ENCODE peak calls at places on chromosomes 12 and 14, in four cellular contexts. Z, E, H and R are unnamed samples.

GRCh38 chr12:47821346-47821706 is 1.6 kb upstream of the HDAC7 start:
- DNase-seq in H (no peak), E (no peak), Z (no peak), R (no peak)

GRCh38 chr14:32004300-32004699 is 72.8 kb upstream of the ARHGAP5 start:
- DNase-seq in Z (peak; percentile 61), E (no peak), H (no peak), R (no peak)

GRCh38 chr12:15664491-15664890 is 124.7 kb downstream of the EPS8 start:
- DNase-seq in H (no peak), E (no peak), Z (peak; percentile 56), R (no peak)

GRCh38 chr12:65817866-65818265 is 6.4 kb upstream of the HMGA2 start:
- DNase-seq in E (no peak), Z (no peak), H (no peak), R (no peak)

GRCh38 chr12:72018036-72018435 is 79.4 kb downstream of the TPH2 start:
- DNase-seq in E (no peak), H (no peak), Z (no peak), R (no peak)

GRCh38 chr14:62709773-62710172 is 335.5 kb downstream of the KCNH5 start:
- DNase-seq in Z (no peak), E (no peak), H (no peak), R (no peak)

GRCh38 chr12:25694072-25694471 is 141.0 kb upstream of the LMNTD1 start:
- DNase-seq in Z (peak; percentile 37), H (peak; percentile 53), E (peak; percentile 25), R (no peak)

GRCh38 chr12:62698701-62699101 is 232.1 kb downstream of the MON2 start:
- DNase-seq in E (no peak), H (no peak), Z (no peak), R (no peak)

GRCh38 chr12:25806271-25806670 is 152.2 kb upstream of the RASSF8 start:
- DNase-seq in Z (no peak), E (no peak), H (no peak), R (no peak)

GRCh38 chr12:29283969-29284368 is 97.0 kb downstream of the ERGIC2 start:
- DNase-seq in E (no peak), Z (no peak), H (no peak), R (no peak)

GRCh38 chr12:2376855-2377657 is 324.3 kb downstream of the CACNA1C start:
- DNase-seq in H (no peak), E (no peak), Z (no peak), R (no peak)

GRCh38 chr12:88520436-88520820 is 59.8 kb downstream of the KITLG start:
- DNase-seq in Z (no peak), H (no peak), E (no peak), R (no peak)

GRCh38 chr12:88519802-88520435 is 60.4 kb downstream of the KITLG start:
- DNase-seq in Z (no peak), E (no peak), H (no peak), R (no peak)

GRCh38 chr12:88518863-88519403 is 61.3 kb downstream of the KITLG start:
- DNase-seq in E (no peak), H (no peak), Z (no peak), R (peak; percentile 46)

DNA sequence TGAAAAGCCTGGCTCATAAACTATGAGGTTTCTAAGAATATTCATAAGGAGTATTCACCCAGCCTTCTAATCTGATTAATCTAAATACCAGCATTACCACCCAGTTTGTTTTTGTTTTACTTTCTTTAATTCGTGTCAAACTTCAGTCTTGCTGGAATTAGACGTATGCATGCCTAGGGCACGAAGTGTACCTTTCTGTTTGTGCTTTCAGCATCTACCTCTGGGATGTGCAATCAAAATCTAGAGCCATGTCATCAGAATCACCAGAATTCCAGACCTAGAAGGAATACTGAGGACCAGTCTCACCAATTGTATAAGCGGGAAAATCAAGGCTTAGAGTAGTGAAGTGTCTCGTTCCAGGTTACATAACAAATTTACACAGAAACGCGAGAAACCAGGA is 57.3 kb downstream of the KITLG start:
- DNase-seq in E (no peak), Z (no peak), H (no peak), R (no peak)
- TF ChIP-seq REST in E (no peak), Z (no peak), H (no peak), R (no peak)

DNA sequence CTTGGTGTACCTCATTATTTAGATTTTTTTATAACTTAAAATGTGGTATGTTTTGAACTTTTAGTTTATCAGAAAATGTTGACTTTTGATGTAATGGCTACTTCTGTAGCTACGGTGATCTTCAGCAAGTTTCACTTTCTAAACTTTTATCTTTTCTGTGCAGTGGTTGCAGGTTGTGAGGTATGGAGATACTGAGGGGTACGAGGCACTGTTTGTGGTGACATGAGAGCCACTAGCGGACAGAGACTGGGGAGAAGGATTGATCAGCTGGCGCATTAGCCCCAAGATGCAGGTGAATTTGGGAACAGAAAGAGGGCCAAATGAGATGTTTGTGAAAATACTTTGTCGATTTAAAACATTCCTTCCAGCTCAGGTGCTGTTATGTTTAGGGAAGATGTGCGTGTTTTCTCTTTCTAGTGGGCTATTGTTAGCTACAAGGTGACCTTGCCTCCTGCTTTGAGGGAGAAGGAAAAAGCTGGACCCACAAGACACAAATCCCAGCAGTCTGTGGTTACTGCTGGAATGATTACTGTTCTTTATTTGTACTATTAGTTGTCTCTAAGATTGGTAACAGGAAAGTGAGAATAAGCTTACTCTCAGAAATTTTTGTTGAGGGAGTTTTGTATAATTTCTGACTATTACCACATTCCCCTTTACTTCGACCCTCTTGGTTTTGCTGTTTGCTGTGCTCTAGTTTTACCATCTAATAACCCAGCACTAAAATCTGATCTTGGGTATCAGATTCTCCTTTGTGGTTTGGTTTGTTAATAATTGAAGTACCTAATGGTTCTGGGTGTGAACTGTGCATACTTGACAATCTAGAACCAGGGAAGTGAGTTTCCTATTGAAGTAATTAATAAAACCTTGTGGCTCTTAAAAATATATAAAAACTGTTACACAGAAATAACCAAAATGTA is 61.7 kb downstream of the FBXO34 start:
- DNase-seq in Z (no peak), H (no peak), E (peak; percentile 47), R (no peak)
- H3K27ac ChIP-seq in Z (no peak overlapping the region), H (no peak overlapping the region), E (no peak overlapping the region), R (no peak overlapping the region)

GRCh38 chr12:50507474-50507838 is 2.7 kb downstream of the DIP2B start:
- DNase-seq in E (no peak), Z (no peak), H (no peak), R (no peak)

GRCh38 chr12:50505945-50506344 is 1.2 kb downstream of the DIP2B start:
- DNase-seq in Z (no peak), E (peak; percentile 42), H (no peak), R (no peak)

GRCh38 chr12:50505386-50505827 is 622 bp downstream of the DIP2B start:
- DNase-seq in Z (no peak), H (peak; percentile 64), E (peak; percentile 54), R (peak; percentile 20)

GRCh38 chr12:50506753-50507473 is 2.1 kb downstream of the DIP2B start:
- DNase-seq in H (no peak), E (no peak), Z (no peak), R (no peak)

DNA sequence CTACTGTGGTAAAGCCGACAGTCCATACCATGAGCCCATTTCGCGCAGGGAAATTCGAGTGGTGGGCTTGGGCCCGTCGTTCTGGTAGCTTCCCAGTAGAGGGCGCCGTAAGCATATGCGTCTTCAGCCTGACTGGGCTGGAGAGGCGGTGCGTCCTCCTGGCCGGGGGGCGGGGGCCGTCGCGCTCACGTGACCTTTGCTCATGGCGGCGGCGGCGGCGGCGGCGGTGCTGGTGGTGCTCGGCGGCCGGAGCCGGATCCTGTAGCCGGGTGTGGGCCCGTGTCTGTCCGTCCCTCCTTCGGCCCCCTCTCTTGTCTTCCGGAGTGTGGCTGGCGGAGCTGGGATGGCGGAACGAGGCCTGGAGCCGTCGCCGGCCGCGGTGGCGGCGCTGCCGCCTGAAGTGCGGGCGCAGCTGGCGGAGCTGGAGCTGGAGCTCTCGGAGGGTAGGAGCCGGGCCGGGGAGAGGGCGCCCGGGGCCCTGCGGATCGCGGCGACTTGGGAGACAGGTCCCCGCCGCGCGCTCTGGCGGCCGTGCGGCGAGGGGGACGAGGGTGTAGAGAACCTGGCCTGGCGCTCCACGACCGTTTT is at the start of gene DIP2B:
- DNase-seq in Z (peak; percentile 95), H (peak; percentile 96), E (peak; percentile 96), R (peak; percentile 96)
- TF ChIP-seq REST in Z (no peak), H (no peak), E (no peak), R (peak; percentile 13)

DNA sequence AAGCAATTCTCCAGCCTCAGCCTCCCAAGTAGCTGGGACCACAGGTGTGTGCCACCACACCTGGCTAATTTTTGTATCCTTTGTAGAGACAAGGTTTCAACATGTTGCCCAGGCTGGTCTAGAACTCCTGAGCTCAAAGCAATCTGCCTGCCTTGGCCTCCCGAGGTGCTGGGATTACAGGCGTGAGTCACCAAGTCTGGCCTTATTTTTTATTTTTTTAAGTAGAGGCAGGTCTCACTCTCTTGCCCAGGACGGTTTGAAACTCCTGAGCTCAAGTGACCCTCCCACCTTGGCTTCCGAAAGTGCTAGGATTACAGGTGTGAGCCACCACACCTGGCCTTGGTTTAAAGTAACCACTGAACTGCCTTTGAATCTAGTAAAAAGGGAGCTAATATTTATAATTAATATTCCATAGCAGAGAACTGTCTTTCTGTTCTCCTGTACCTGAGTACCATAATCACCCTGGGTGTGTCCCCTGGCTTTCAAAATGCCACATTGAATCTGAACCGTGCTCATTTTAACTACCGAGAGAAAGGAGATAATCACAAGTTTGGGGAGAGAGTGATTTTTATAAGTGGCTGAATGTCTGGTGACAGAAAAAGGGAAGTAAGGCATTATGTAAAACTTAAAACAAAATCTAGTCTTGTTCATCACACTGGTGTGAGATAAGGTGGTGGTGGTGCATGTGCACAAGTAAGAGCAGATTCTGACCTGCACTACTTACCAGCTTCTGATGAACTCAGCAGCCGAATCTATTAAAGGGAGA is 56.6 kb downstream of the SPPL3 start:
- DNase-seq in E (no peak), H (no peak), Z (no peak), R (no peak)
- H3K27ac ChIP-seq in E (no peak overlapping the region), H (no peak overlapping the region), Z (no peak overlapping the region), R (no peak overlapping the region)